ENCODE peak calls at places on chromosomes 2 and 18, in four cellular contexts. One of them, this sample, is unnamed.

GRCh38 chr2:2269989-2270562 is 61.0 kb downstream of the MYT1L start:
- DNase-seq in A549: no peak
- DNase-seq in stimulated activated CD4-positive, alpha-beta T cell treated with anti-CD3 and anti-CD28 coated beads, Interleukin-15, amount 100 ng/mL, for 24 hours: no peak
- DNase-seq in HEK293T: no peak
- DNase-seq in this sample: peak

GRCh38 chr2:174682578-174683391 is 81.5 kb downstream of the CHRNA1 start:
- DNase-seq in stimulated activated CD4-positive, alpha-beta T cell treated with anti-CD3 and anti-CD28 coated beads, Interleukin-15, amount 100 ng/mL, for 24 hours: peak
- DNase-seq in A549: peak
- DNase-seq in HEK293T: peak
- DNase-seq in this sample: peak

GRCh38 chr2:133377021-133377481 is 191.2 kb downstream of the NCKAP5 start:
- DNase-seq in A549: no peak
- DNase-seq in stimulated activated CD4-positive, alpha-beta T cell treated with anti-CD3 and anti-CD28 coated beads, Interleukin-15, amount 100 ng/mL, for 24 hours: no peak
- DNase-seq in HEK293T: no peak
- DNase-seq in this sample: peak

GRCh38 chr2:217950401-217950871 is 52.4 kb downstream of the TNS1 start:
- DNase-seq in stimulated activated CD4-positive, alpha-beta T cell treated with anti-CD3 and anti-CD28 coated beads, Interleukin-15, amount 100 ng/mL, for 24 hours: no peak
- DNase-seq in HEK293T: no peak
- DNase-seq in A549: no peak
- DNase-seq in this sample: no peak

GRCh38 chr2:217177687-217178086 is 317.8 kb upstream of the TNP1 start:
- DNase-seq in A549: no peak
- DNase-seq in stimulated activated CD4-positive, alpha-beta T cell treated with anti-CD3 and anti-CD28 coated beads, Interleukin-15, amount 100 ng/mL, for 24 hours: no peak
- DNase-seq in HEK293T: no peak
- DNase-seq in this sample: no peak

GRCh38 chr18:40055262-40055661 is 1899.8 kb upstream of the PIK3C3 start:
- DNase-seq in stimulated activated CD4-positive, alpha-beta T cell treated with anti-CD3 and anti-CD28 coated beads, Interleukin-15, amount 100 ng/mL, for 24 hours: no peak
- DNase-seq in A549: no peak
- DNase-seq in HEK293T: no peak
- DNase-seq in this sample: no peak

GRCh38 chr2:157786663-157787363 is 89.3 kb downstream of the ACVR1 start:
- DNase-seq in A549: no peak
- DNase-seq in HEK293T: no peak
- DNase-seq in stimulated activated CD4-positive, alpha-beta T cell treated with anti-CD3 and anti-CD28 coated beads, Interleukin-15, amount 100 ng/mL, for 24 hours: no peak
- DNase-seq in this sample: no peak

GRCh38 chr2:174692256-174692830 is 71.9 kb downstream of the CHRNA1 start:
- DNase-seq in HEK293T: no peak
- DNase-seq in A549: no peak
- DNase-seq in stimulated activated CD4-positive, alpha-beta T cell treated with anti-CD3 and anti-CD28 coated beads, Interleukin-15, amount 100 ng/mL, for 24 hours: no peak
- DNase-seq in this sample: peak

GRCh38 chr2:161990741-161991140 is 83.3 kb downstream of the DPP4 start:
- DNase-seq in A549: no peak
- DNase-seq in stimulated activated CD4-positive, alpha-beta T cell treated with anti-CD3 and anti-CD28 coated beads, Interleukin-15, amount 100 ng/mL, for 24 hours: no peak
- DNase-seq in HEK293T: no peak
- DNase-seq in this sample: peak

GRCh38 chr2:4898706-4899105 is 793.5 kb upstream of the SOX11 start:
- DNase-seq in HEK293T: no peak
- DNase-seq in stimulated activated CD4-positive, alpha-beta T cell treated with anti-CD3 and anti-CD28 coated beads, Interleukin-15, amount 100 ng/mL, for 24 hours: no peak
- DNase-seq in A549: peak
- DNase-seq in this sample: no peak

GRCh38 chr2:241901500-241902351 is 32.2 kb downstream of the RTP5 start:
- DNase-seq in stimulated activated CD4-positive, alpha-beta T cell treated with anti-CD3 and anti-CD28 coated beads, Interleukin-15, amount 100 ng/mL, for 24 hours: no peak
- DNase-seq in HEK293T: no peak
- DNase-seq in A549: no peak
- DNase-seq in this sample: no peak

GRCh38 chr2:134402385-134402784 is 148.5 kb downstream of the MGAT5 start:
- DNase-seq in A549: no peak
- DNase-seq in stimulated activated CD4-positive, alpha-beta T cell treated with anti-CD3 and anti-CD28 coated beads, Interleukin-15, amount 100 ng/mL, for 24 hours: no peak
- DNase-seq in HEK293T: no peak
- DNase-seq in this sample: peak

GRCh38 chr2:65991332-65991731 is 443.6 kb upstream of the MEIS1 start:
- DNase-seq in HEK293T: peak
- DNase-seq in A549: no peak
- DNase-seq in stimulated activated CD4-positive, alpha-beta T cell treated with anti-CD3 and anti-CD28 coated beads, Interleukin-15, amount 100 ng/mL, for 24 hours: no peak
- DNase-seq in this sample: no peak

GRCh38 chr2:69625078-69625788 is 18.3 kb downstream of the AAK1 start:
- DNase-seq in stimulated activated CD4-positive, alpha-beta T cell treated with anti-CD3 and anti-CD28 coated beads, Interleukin-15, amount 100 ng/mL, for 24 hours: peak
- DNase-seq in HEK293T: no peak
- DNase-seq in A549: no peak
- DNase-seq in this sample: no peak

GRCh38 chr2:232568161-232568560 is 17.7 kb downstream of the EIF4E2 start:
- DNase-seq in HEK293T: no peak
- DNase-seq in A549: peak
- DNase-seq in stimulated activated CD4-positive, alpha-beta T cell treated with anti-CD3 and anti-CD28 coated beads, Interleukin-15, amount 100 ng/mL, for 24 hours: no peak
- DNase-seq in this sample: peak

GRCh38 chr18:47163241-47163640 is 12.9 kb downstream of the IER3IP1 start:
- DNase-seq in A549: no peak
- DNase-seq in HEK293T: no peak
- DNase-seq in stimulated activated CD4-positive, alpha-beta T cell treated with anti-CD3 and anti-CD28 coated beads, Interleukin-15, amount 100 ng/mL, for 24 hours: peak
- DNase-seq in this sample: peak

GRCh38 chr2:136207030-136207623 is 89.2 kb upstream of the CXCR4 start:
- DNase-seq in stimulated activated CD4-positive, alpha-beta T cell treated with anti-CD3 and anti-CD28 coated beads, Interleukin-15, amount 100 ng/mL, for 24 hours: peak
- DNase-seq in A549: no peak
- DNase-seq in HEK293T: no peak
- DNase-seq in this sample: no peak

GRCh38 chr18:44895176-44895798 is 214.6 kb downstream of the SETBP1 start:
- DNase-seq in A549: peak
- DNase-seq in HEK293T: no peak
- DNase-seq in stimulated activated CD4-positive, alpha-beta T cell treated with anti-CD3 and anti-CD28 coated beads, Interleukin-15, amount 100 ng/mL, for 24 hours: peak
- DNase-seq in this sample: peak

GRCh38 chr18:63368611-63369010 is 1.6 kb upstream of the KDSR start:
- DNase-seq in HEK293T: no peak
- DNase-seq in stimulated activated CD4-positive, alpha-beta T cell treated with anti-CD3 and anti-CD28 coated beads, Interleukin-15, amount 100 ng/mL, for 24 hours: no peak
- DNase-seq in A549: no peak
- DNase-seq in this sample: no peak

GRCh38 chr2:172242968-172243367 is 140.3 kb upstream of the DLX2 start:
- DNase-seq in HEK293T: no peak
- DNase-seq in stimulated activated CD4-positive, alpha-beta T cell treated with anti-CD3 and anti-CD28 coated beads, Interleukin-15, amount 100 ng/mL, for 24 hours: no peak
- DNase-seq in A549: no peak
- DNase-seq in this sample: no peak

GRCh38 chr2:201654611-201655384 is 11.5 kb upstream of the TMEM237 start:
- DNase-seq in A549: no peak
- DNase-seq in HEK293T: no peak
- DNase-seq in stimulated activated CD4-positive, alpha-beta T cell treated with anti-CD3 and anti-CD28 coated beads, Interleukin-15, amount 100 ng/mL, for 24 hours: no peak
- DNase-seq in this sample: peak